ENCODE peak calls at places on chromosomes 1 and 21, in nine cellular contexts. A is heart right ventricle, H is stomach, M is BJ, W is Caco-2, D is HCT116, Q is cardiac fibroblast, R is heart left ventricle, F is tibial artery. P is an unnamed sample.

GRCh38 chr1:99264201-99265021 is at the start of gene PLPPR4:
- DNase-seq in F (peak), R (peak), A (peak), W (peak), H (peak), M (peak), D (peak), Q (peak), P (peak)

GRCh38 chr1:155043259-155043658 is 7.9 kb upstream of the ADAM15 start:
- DNase-seq in R (no peak), H (peak), A (no peak), F (no peak), Q (no peak), M (no peak), D (no peak), W (no peak), P (no peak)

GRCh38 chr21:27633631-27634030 is 666.7 kb upstream of the ADAMTS5 start:
- DNase-seq in A (no peak), Q (peak), H (no peak), M (no peak), F (no peak), D (no peak), R (no peak), W (no peak), P (no peak)

GRCh38 chr1:24157921-24158481 is 15.1 kb upstream of the IL22RA1 start:
- DNase-seq in Q (peak), M (no peak), R (no peak), H (no peak), D (no peak), A (no peak), F (no peak), W (no peak), P (no peak)

GRCh38 chr1:158203693-158204457 is 23.2 kb downstream of the CD1D start:
- DNase-seq in R (no peak), F (no peak), A (no peak), M (no peak), Q (peak), D (peak), H (no peak), W (peak), P (peak)

GRCh38 chr1:2799811-2800663 is 1.5 kb downstream of the TTC34 start:
- DNase-seq in F (no peak), A (no peak), R (no peak), Q (no peak), H (no peak), M (no peak), W (no peak), D (no peak), P (no peak)

GRCh38 chr1:196034080-196034706 is 574.0 kb downstream of the KCNT2 start:
- DNase-seq in M (no peak), W (no peak), F (no peak), Q (no peak), D (no peak), R (no peak), A (no peak), H (no peak), P (no peak)

GRCh38 chr1:85450832-85451231 is 14.1 kb downstream of the DDAH1 start:
- DNase-seq in R (no peak), H (no peak), W (no peak), Q (no peak), A (no peak), M (no peak), F (no peak), D (peak), P (no peak)

GRCh38 chr1:42734201-42735035 is 5.6 kb downstream of the CLDN19 start:
- DNase-seq in Q (no peak), M (no peak), W (peak), H (no peak), F (no peak), A (no peak), R (no peak), D (no peak), P (no peak)

GRCh38 chr1:217078010-217078704 is 354.9 kb upstream of the ESRRG start:
- DNase-seq in A (no peak), Q (no peak), W (no peak), F (no peak), D (no peak), H (peak), M (no peak), R (no peak), P (peak)

GRCh38 chr1:157725214-157725577 is 24.6 kb upstream of the FCRL3 start:
- DNase-seq in R (no peak), F (no peak), H (no peak), Q (no peak), A (no peak), D (no peak), W (no peak), M (no peak), P (no peak)

GRCh38 chr1:69846267-69846666 is 278.5 kb downstream of the LRRC7 start:
- DNase-seq in M (no peak), Q (no peak), F (no peak), D (no peak), A (no peak), W (no peak), H (no peak), R (no peak), P (no peak)

GRCh38 chr1:223331929-223332328 is 32.0 kb downstream of the SUSD4 start:
- DNase-seq in F (no peak), D (peak), H (no peak), R (no peak), W (no peak), M (no peak), A (no peak), Q (no peak), P (peak)

GRCh38 chr21:43916691-43917514 is 51.9 kb downstream of the AGPAT3 start:
- DNase-seq in Q (no peak), W (no peak), H (no peak), R (no peak), D (no peak), F (no peak), M (no peak), A (no peak), P (no peak)

GRCh38 chr1:240468616-240469015 is 143.3 kb downstream of the GREM2 start:
- DNase-seq in A (no peak), W (no peak), R (no peak), Q (peak), D (no peak), H (no peak), F (no peak), M (no peak), P (no peak)

GRCh38 chr1:33428661-33429060 is 2.2 kb downstream of the PHC2 start:
- DNase-seq in R (no peak), D (no peak), W (no peak), M (no peak), H (no peak), Q (no peak), A (no peak), F (no peak), P (no peak)

GRCh38 chr1:154736840-154737239 is 128.9 kb upstream of the ADAR start:
- DNase-seq in H (no peak), W (no peak), M (no peak), A (no peak), Q (peak), R (no peak), D (no peak), F (no peak), P (peak)

GRCh38 chr21:20649231-20649630 is 349.0 kb upstream of the NCAM2 start:
- DNase-seq in W (no peak), F (no peak), Q (no peak), A (no peak), M (no peak), R (no peak), H (no peak), D (no peak), P (no peak)

GRCh38 chr1:202692959-202693555 is 17.2 kb downstream of the SYT2 start:
- DNase-seq in F (peak), M (no peak), R (peak), A (peak), D (peak), W (peak), Q (peak), H (peak), P (peak)

GRCh38 chr1:53552981-53553733 is 94.0 kb downstream of the DMRTB1 start:
- DNase-seq in F (no peak), W (no peak), H (no peak), R (no peak), Q (no peak), D (no peak), A (no peak), M (no peak), P (no peak)

GRCh38 chr21:38903578-38904193 is 98.0 kb downstream of the ETS2 start:
- DNase-seq in A (no peak), M (no peak), F (no peak), R (no peak), D (no peak), W (no peak), H (peak), Q (no peak), P (peak)

GRCh38 chr1:189681252-189681919 is 796.3 kb downstream of the BRINP3 start:
- DNase-seq in W (no peak), R (no peak), M (no peak), D (no peak), Q (no peak), F (no peak), H (no peak), A (no peak), P (no peak)

GRCh38 chr1:8015036-8015808 is 10.9 kb downstream of the ERRFI1 start:
- DNase-seq in F (no peak), Q (peak), M (peak), R (peak), D (no peak), H (no peak), A (no peak), W (peak), P (peak)

GRCh38 chr1:8017495-8018310 is 8.4 kb downstream of the ERRFI1 start:
- DNase-seq in F (no peak), Q (peak), A (no peak), R (no peak), H (no peak), M (no peak), D (no peak), W (peak), P (peak)

GRCh38 chr1:8014381-8014988 is 11.6 kb downstream of the ERRFI1 start:
- DNase-seq in D (no peak), H (no peak), F (no peak), R (no peak), W (no peak), A (no peak), Q (no peak), M (no peak), P (no peak)

GRCh38 chr1:8015809-8016165 is 10.3 kb downstream of the ERRFI1 start:
- DNase-seq in M (no peak), F (peak), Q (peak), D (no peak), A (no peak), R (no peak), H (no peak), W (no peak), P (no peak)

DNA sequence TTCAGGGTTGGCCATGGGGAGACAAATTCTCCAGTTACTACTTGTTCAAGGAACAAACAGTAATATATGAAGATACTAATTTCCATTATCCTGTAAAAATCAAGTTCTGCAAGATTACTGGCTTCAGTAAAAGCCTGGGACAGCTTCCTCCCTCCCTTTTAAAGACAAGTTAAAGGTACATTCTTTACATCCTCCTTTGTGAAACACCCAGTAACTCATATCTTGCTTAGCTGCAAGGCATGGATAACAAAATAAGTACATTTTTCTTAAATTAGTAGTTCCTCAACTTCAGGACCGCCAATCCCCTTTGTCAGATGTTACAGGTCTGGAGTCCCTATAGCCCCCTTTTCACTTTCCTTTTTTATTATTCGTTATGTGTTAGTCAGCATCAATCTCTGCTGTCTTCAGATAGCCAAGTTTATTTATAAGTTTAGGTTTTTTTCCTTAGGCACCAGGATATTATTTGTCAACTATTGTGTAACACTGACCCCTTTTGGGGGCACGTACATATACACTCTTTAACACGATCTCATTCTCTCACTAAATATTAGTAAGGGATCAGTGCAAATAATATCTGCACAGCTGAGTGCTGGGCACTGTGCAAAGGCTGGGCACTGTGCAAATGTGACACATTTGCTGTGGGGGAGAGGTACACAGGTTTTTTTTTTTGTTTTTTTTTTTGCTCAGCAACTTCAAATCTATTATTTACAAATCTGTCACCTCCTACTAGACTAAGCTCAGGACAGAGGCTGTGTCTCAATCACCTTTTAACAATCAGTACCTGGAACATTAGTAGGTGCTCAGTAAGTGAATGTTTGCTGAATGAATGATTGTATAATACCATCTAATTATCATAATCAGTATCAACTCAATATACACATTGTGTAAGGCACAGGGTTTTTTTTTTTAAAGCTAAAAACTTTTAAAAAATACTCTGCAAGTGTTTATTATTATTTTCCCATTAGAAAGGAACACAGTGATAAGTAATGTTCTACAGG is 9.6 kb downstream of the ERRFI1 start:
- DNase-seq in H (no peak), M (no peak), R (no peak), D (no peak), Q (peak), W (no peak), A (no peak), F (no peak), P (no peak)
- TF ChIP-seq CTCF in H (no peak), M (no peak), R (no peak), D (peak), Q (no peak), W (no peak), A (no peak), F (no peak), P (no peak)

GRCh38 chr1:61162513-61163274 is 80.3 kb downstream of the NFIA start:
- DNase-seq in R (no peak), D (no peak), F (no peak), M (no peak), H (no peak), Q (no peak), W (no peak), A (no peak), P (peak)

GRCh38 chr1:61157420-61157987 is 75.1 kb downstream of the NFIA start:
- DNase-seq in H (no peak), Q (peak), A (no peak), F (no peak), M (peak), W (no peak), D (no peak), R (no peak), P (no peak)

GRCh38 chr1:61156576-61157239 is 74.3 kb downstream of the NFIA start:
- DNase-seq in R (no peak), H (no peak), D (no peak), W (no peak), M (no peak), F (no peak), A (no peak), Q (no peak), P (no peak)

GRCh38 chr1:61160526-61160925 is 78.2 kb downstream of the NFIA start:
- DNase-seq in R (no peak), H (no peak), Q (no peak), A (no peak), F (no peak), W (no peak), M (no peak), D (no peak), P (peak)

GRCh38 chr1:61158592-61158991 is 76.2 kb downstream of the NFIA start:
- DNase-seq in R (no peak), Q (no peak), M (no peak), D (no peak), W (no peak), F (no peak), A (no peak), H (no peak), P (no peak)
- H3K4me3 ChIP-seq in R (no peak), Q (no peak), M (no peak), D (no peak), W (no peak), F (no peak), A (no peak), H (no peak), P (no peak)

GRCh38 chr1:44747878-44748277 is 8.2 kb downstream of the KIF2C start:
- DNase-seq in F (no peak), Q (no peak), W (no peak), A (no peak), D (no peak), H (no peak), M (no peak), R (no peak), P (no peak)
- TF ChIP-seq CTCF in F (no peak), Q (no peak), W (no peak), A (no peak), D (peak), H (no peak), M (no peak), R (no peak), P (no peak)

DNA sequence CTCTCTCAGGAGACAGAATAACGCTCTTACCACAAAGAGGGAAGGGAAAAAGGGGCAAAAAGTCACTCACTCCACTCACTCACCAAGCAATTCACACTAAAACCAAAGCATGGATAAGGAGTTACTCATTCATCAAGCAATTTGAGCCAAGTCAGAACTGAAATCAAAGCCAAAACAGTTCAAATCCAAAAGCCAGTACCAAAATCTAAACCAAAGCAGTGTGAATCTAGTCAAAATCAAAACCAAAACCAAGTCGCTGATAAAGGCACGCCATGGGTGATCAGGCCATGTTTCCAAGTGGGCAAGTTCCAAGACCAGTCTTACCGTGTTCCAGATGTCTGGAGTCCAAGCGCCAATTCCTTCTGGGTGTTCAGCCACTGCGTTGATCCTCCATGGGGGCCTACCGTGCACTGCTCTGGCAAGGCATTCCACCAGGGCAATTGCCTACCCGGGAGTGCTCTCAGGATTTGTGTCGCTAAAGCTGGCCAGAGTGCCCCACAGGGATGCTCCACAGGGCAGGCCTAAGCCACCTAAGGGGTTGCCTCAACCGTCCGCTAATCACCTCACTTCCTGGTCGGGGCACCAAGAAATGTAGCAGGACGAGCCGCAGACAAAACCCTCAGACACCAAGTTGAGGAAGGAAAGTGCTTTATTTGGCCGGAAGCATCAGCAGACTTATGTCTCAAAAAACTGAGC is 142.3 kb downstream of the TRIM33 start:
- DNase-seq in W (no peak), Q (no peak), R (no peak), A (no peak), D (no peak), H (no peak), F (no peak), M (no peak), P (no peak)
- H3K4me3 ChIP-seq in W (no peak), Q (no peak), R (no peak), A (no peak), D (no peak), H (no peak), F (no peak), M (no peak), P (no peak)

DNA sequence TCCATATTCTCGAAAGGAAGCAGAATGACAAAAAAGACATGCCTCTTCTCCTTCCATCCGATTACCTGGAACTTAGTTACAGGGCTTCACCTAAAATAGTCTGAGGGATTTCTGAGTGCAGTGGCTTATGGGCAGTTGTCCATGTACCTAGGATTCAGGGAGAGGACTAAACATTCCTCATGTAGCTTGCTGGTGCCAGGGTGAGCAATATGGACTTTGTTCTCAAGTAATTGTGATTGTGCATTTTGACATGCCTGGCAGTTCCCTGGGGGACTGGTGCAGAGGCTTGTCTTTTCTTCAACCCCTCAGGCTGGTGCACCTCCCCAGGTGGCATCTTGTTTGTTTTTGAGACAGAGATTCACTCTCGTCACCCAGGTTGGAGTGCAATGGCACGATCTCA is 6.1 kb upstream of the PSEN2 start:
- DNase-seq in H (no peak), W (no peak), M (no peak), A (no peak), D (no peak), Q (no peak), F (no peak), R (no peak), P (no peak)
- TF ChIP-seq CTCF in H (no peak), W (no peak), M (no peak), A (no peak), D (no peak), Q (no peak), F (no peak), R (no peak), P (no peak)

GRCh38 chr21:44931501-44932365 is 8.1 kb upstream of the SLX9 start:
- DNase-seq in D (no peak), H (no peak), R (no peak), W (peak), M (no peak), Q (no peak), A (no peak), F (no peak), P (no peak)
- H3K4me3 ChIP-seq in D (no peak), H (peak), R (peak), W (peak), M (no peak), Q (peak), A (peak), F (peak), P (peak)

DNA sequence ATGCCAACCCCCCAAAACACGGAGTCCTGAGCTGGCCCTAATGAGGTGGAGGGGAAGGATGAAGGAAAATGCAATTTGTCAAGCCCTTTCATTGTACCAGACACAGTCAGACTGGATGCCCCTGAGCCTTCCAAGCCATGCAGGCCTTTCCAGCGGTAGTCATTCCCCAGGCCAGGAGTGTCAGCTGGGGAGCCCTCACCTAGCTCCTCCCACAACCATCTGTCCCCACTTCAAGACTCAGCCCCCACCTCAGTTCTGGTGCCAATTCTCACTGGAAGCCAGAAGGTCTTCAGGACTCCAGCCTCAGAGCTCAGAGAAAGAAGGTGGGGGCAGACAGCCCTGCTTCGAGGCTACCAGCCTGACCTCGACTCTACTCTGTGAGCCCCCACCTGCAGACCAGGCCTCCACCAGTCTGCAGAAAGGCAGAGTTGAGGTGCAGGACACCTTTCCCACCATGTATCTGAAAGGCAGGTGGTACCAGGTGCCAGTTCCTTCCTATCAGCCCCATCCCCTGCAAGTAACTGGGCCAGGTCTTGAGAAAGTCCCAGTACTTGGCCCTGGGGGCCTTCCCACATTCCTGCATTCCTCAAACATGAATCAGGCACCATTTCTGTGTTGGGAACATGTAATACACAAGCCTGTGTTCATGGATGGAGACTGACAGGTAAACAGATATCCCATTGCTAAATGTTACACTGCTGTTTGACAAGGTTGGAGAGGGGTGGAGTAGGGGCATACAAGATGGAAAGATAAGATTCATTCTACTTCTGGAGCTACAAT is 180.6 kb upstream of the EDN2 start:
- DNase-seq in Q (peak), D (peak), A (no peak), W (peak), F (peak), R (no peak), H (no peak), M (peak), P (peak)
- TF ChIP-seq CTCF in Q (no peak), D (no peak), A (no peak), W (no peak), F (no peak), R (no peak), H (no peak), M (no peak), P (no peak)

P was measured in bronchial epithelial cell.